ENCODE peak calls at places on chromosomes 3 and 15, in six cellular contexts. Z is HCT116, W is tibial nerve, J is heart left ventricle, M is vagina, Q is transverse colon. N is an unnamed sample.

GRCh38 chr15:32683906-32684584 is 33.8 kb upstream of the GREM1 start:
- DNase-seq in Q (no peak), J (no peak), W (no peak), M (no peak), Z (no peak), N (no peak)

GRCh38 chr15:69025320-69025719 is 10.8 kb downstream of the NOX5 start:
- DNase-seq in J (no peak), Z (no peak), Q (no peak), M (no peak), W (no peak), N (no peak)

GRCh38 chr3:62558549-62559112 is 185.3 kb upstream of the FEZF2 start:
- DNase-seq in Z (no peak), J (no peak), Q (no peak), M (no peak), W (no peak), N (peak)

GRCh38 chr3:169772530-169772950 is 656 bp upstream of the MYNN start:
- DNase-seq in M (no peak), Z (peak), W (peak), J (peak), Q (peak), N (peak)

GRCh38 chr3:100401674-100402036 is 316 bp downstream of the LNP1 start:
- DNase-seq in W (peak), Z (no peak), Q (peak), M (no peak), J (peak), N (peak)

GRCh38 chr15:52481915-52482314 is 46.8 kb downstream of the MYO5A start:
- DNase-seq in W (peak), Z (peak), M (no peak), Q (peak), J (no peak), N (no peak)

GRCh38 chr15:76904461-76905012 is 603 bp downstream of the SCAPER start:
- DNase-seq in Z (no peak), W (peak), Q (peak), M (no peak), J (no peak), N (no peak)

GRCh38 chr3:4419920-4420319 is 47.1 kb downstream of the SUMF1 start:
- DNase-seq in Q (no peak), Z (no peak), M (no peak), J (no peak), W (no peak), N (no peak)

GRCh38 chr3:158337007-158337608 is 227.2 kb downstream of the RSRC1 start:
- DNase-seq in Q (no peak), M (no peak), W (no peak), Z (no peak), J (no peak), N (no peak)

GRCh38 chr3:45362768-45363167 is 25.6 kb upstream of the LARS2 start:
- DNase-seq in Z (no peak), J (no peak), Q (no peak), M (no peak), W (no peak), N (no peak)

GRCh38 chr3:21540265-21540664 is 210.7 kb downstream of the ZNF385D start:
- DNase-seq in M (no peak), Z (no peak), Q (no peak), J (no peak), W (no peak), N (no peak)

GRCh38 chr15:70555713-70556112 is 207.6 kb downstream of the UACA start:
- DNase-seq in M (no peak), Z (no peak), J (no peak), Q (no peak), W (no peak), N (no peak)

GRCh38 chr3:179921500-179921899 is 115.2 kb downstream of the PEX5L start:
- DNase-seq in Z (no peak), J (no peak), Q (no peak), W (no peak), M (no peak), N (no peak)

GRCh38 chr3:172591876-172592771 is 68.9 kb upstream of the TNFSF10 start:
- DNase-seq in Z (no peak), W (no peak), J (no peak), M (no peak), Q (peak), N (peak)

GRCh38 chr3:177357352-177358084 is 160.2 kb upstream of the TBL1XR1 start:
- DNase-seq in M (no peak), Q (peak), W (no peak), Z (peak), J (peak), N (peak)

GRCh38 chr3:125246237-125246636 is 33.7 kb upstream of the SLC12A8 start:
- DNase-seq in J (no peak), Z (no peak), Q (no peak), W (no peak), M (no peak), N (no peak)

GRCh38 chr15:83012038-83012490 is 625 bp upstream of the C15orf40 start:
- DNase-seq in W (no peak), J (no peak), Q (no peak), M (no peak), Z (no peak), N (peak)

GRCh38 chr3:52248816-52249547 is 3.4 kb downstream of the PPM1M start:
- DNase-seq in M (no peak), J (no peak), Z (no peak), Q (no peak), W (no peak), N (peak)

GRCh38 chr3:112117826-112118571 is 15.0 kb downstream of the GCSAM start:
- DNase-seq in J (peak), W (no peak), M (no peak), Q (peak), Z (no peak), N (no peak)

GRCh38 chr15:61227269-61228024 is 1.7 kb downstream of the RORA start:
- DNase-seq in Q (no peak), W (peak), J (no peak), M (no peak), Z (no peak), N (no peak)

GRCh38 chr3:188740030-188740429 is 431.7 kb upstream of the TPRG1 start:
- DNase-seq in Q (no peak), M (no peak), J (no peak), W (no peak), Z (no peak), N (no peak)

GRCh38 chr3:178078933-178079332 is 457.3 kb upstream of the KCNMB2 start:
- DNase-seq in Z (no peak), W (no peak), J (peak), M (no peak), Q (no peak), N (no peak)

GRCh38 chr3:60803812-60804211 is 447.4 kb downstream of the FHIT start:
- DNase-seq in M (no peak), Q (no peak), W (no peak), Z (no peak), J (no peak), N (no peak)

GRCh38 chr3:65575376-65575840 is 463.3 kb downstream of the MAGI1 start:
- DNase-seq in Q (no peak), Z (no peak), J (no peak), M (no peak), W (no peak), N (no peak)

GRCh38 chr15:65077291-65077980 is 890 bp downstream of the KBTBD13 start:
- DNase-seq in J (no peak), W (no peak), Q (no peak), Z (no peak), M (no peak), N (no peak)

GRCh38 chr3:128572644-128573105 is 77.9 kb downstream of the RPN1 start:
- DNase-seq in W (no peak), Q (peak), M (no peak), J (no peak), Z (peak), N (peak)

DNA sequence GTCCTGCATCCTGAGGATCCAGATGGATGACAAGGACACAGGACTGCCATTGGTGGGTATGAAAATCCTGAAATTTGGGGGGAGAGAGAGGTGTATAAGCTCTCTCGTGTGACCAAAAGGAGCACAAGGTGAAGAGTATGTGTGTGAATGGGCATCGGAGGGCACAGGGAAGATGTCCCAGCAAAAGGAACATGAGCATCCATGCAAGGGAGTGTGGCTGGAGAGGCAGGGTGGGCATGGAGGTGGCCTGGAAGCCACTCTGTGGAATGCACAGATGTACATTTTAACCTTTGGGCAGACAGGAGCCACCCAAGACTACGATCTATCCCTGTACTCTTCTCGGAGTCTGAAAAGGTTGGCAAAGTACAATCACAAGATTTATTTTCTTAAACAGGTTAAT is 54.5 kb downstream of the CAPN7 start:
- DNase-seq in Q (no peak), W (no peak), Z (no peak), J (no peak), M (no peak), N (no peak)
- TF ChIP-seq POLR2A in Q (no peak), W (no peak), Z (no peak), J (no peak), M (no peak), N (peak)

DNA sequence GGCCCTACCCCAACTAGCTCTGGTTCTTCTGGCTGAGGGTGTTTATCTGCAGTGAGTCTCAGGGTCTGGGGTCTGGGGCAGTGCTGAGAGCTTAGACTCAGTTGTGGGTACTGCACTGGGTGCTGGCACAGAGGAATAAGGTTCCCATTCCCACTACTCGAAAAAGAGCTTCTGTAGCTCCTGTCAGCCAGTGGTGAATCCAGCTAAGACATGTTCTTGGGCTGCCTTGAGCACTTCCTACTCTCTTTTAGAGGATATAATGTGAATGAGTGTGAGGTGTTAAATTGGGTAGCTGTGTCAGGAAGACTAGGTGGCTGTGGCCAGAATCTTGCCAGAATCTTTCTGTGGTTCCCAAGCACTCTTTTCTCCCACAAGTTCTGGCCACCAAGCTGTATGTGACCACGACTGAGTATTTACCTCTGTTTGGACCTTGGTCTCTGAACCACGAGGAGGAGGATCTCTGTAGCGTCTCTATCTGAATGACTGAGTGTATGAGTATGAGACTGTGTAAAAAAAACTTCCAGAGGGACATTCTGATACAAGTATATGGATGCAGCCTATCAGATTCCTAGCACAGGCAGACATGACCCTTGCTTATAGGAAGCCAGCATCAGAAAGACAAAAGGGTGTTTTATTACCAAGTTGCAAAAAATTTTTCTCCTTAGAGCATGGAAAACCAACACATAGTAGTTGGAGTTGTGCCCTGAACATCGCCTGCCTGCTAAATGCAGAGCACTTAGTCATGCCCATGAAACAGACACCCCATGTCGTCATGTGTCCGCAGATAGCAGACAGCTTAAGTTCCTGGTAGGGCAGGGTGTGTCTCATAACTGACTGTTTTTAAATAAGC is 30.6 kb downstream of the DAG1 start:
- DNase-seq in W (peak), Z (peak), M (no peak), J (peak), Q (peak), N (peak)
- TF ChIP-seq POLR2A in W (no peak), Z (no peak), M (no peak), J (no peak), Q (no peak), N (peak)

DNA sequence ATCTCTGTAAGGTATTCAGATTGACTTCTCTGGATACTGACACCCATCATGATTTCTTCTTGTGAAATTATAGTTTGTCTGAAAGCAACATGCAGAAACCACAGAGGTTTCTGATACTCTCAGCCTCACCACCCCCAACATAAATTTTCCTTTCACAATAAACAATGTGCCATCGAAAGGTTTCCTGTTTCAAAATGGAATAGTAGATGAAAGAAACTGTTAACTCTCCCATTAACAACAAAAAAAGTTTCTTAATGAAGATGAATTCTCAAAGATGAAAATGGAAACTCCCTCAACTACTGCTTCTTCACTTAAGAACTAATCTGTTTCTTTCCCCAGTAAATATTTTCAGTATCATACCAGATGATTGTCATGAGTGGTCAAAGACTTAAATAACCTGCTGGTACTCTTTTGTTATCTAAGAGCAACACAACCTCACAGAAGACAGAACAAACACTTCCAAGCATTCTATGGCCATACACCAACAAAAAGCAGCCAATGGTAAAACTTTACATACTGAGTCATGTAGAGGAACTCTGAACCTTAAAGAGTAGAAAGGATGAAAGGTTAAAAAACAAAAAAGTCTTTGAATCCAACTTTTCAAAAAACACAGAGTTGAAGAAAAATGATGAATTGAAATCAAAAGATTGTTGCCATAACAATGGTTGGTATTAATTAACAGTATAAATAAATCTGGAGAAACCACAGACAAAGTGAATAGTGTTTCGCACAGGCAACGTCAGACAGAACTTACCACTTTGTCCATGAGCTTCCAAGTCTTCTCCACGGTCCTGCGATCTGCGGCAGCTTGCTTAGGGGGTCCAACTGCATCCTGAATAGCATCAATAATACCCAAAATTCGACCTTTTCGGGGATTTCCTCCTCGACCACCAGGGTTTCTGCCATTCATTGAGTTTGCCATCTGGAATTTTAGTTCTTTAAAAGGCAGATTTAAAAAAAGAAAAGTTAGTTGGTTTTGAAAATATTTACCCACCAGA is 1.9 kb downstream of the CBLB start:
- DNase-seq in M (no peak), W (peak), Q (no peak), Z (no peak), J (peak), N (peak)
- TF ChIP-seq POLR2A in M (no peak), W (no peak), Q (no peak), Z (no peak), J (no peak), N (no peak)

GRCh38 chr3:27360113-27361078 is 8.8 kb downstream of the NEK10 start:
- DNase-seq in Z (no peak), Q (peak), W (no peak), J (no peak), M (no peak), N (no peak)
- TF ChIP-seq POLR2A in Z (no peak), Q (no peak), W (no peak), J (no peak), M (no peak), N (no peak)

DNA sequence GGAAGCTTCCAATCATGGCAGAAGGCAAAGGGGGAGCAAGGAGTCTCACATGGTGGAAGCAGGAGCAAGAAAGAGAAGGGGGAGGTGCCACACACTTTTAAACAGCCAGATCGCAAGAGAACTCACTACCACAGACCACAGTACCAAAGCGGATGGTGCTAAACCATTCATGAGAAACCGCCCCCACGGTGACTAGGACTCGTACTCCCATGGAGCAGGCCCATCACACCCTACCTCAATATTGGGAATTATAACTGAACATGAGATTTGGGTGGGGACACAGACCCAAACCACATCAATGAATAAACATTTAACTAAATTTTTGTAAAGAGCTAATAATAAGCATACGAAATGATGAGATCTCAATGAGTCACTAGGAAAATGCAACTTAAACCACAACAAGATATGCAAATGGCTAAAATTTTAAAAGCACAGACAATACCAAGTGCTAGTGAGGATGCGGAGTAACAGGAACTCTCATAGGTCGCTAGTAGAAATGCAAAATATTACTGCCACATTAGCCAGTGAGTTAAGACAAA is 10.0 kb downstream of the MRPS25 start:
- DNase-seq in Q (peak), W (no peak), J (no peak), Z (no peak), M (no peak), N (no peak)
- TF ChIP-seq POLR2A in Q (no peak), W (no peak), J (no peak), Z (no peak), M (no peak), N (no peak)